ENCODE peak calls at places on chromosome 5, in nine cellular contexts. One of them, this sample, is unnamed.

GRCh38 chr5:58264276-58264675 is 195.6 kb downstream of the PLK2 start:
- DNase-seq in AG09309: no peak
- DNase-seq in HepG2: no peak
- DNase-seq in cardiac fibroblast: no peak
- DNase-seq in fibroblast of villous mesenchyme: no peak
- DNase-seq in PC-9: no peak
- DNase-seq in uterus: no peak
- DNase-seq in spleen: no peak
- DNase-seq in fibroblast of lung: no peak
- DNase-seq in this sample: no peak

GRCh38 chr5:170572453-170572852 is 68.6 kb downstream of the KCNIP1 start:
- DNase-seq in cardiac fibroblast: no peak
- DNase-seq in HepG2: no peak
- DNase-seq in uterus: no peak
- DNase-seq in spleen: no peak
- DNase-seq in PC-9: no peak
- DNase-seq in fibroblast of lung: no peak
- DNase-seq in AG09309: no peak
- DNase-seq in fibroblast of villous mesenchyme: no peak
- DNase-seq in this sample: no peak

GRCh38 chr5:80757290-80757689 is 102.5 kb upstream of the DHFR start:
- DNase-seq in fibroblast of villous mesenchyme: no peak
- DNase-seq in AG09309: no peak
- DNase-seq in PC-9: no peak
- DNase-seq in cardiac fibroblast: no peak
- DNase-seq in HepG2: no peak
- DNase-seq in uterus: no peak
- DNase-seq in fibroblast of lung: no peak
- DNase-seq in spleen: no peak
- DNase-seq in this sample: no peak

GRCh38 chr5:162672030-162672429 is 604.5 kb downstream of the GABRG2 start:
- DNase-seq in PC-9: no peak
- DNase-seq in cardiac fibroblast: no peak
- DNase-seq in uterus: no peak
- DNase-seq in fibroblast of villous mesenchyme: no peak
- DNase-seq in fibroblast of lung: no peak
- DNase-seq in HepG2: no peak
- DNase-seq in spleen: no peak
- DNase-seq in AG09309: no peak
- DNase-seq in this sample: no peak

GRCh38 chr5:15995206-15996052 is 184.2 kb downstream of the MARCHF11 start:
- DNase-seq in HepG2: peak
- DNase-seq in fibroblast of villous mesenchyme: peak
- DNase-seq in PC-9: no peak
- DNase-seq in uterus: no peak
- DNase-seq in AG09309: peak
- DNase-seq in cardiac fibroblast: peak
- DNase-seq in spleen: no peak
- DNase-seq in fibroblast of lung: peak
- DNase-seq in this sample: peak

GRCh38 chr5:127492854-127493738 is 24.3 kb upstream of the PRRC1 start:
- DNase-seq in fibroblast of villous mesenchyme: peak
- DNase-seq in cardiac fibroblast: peak
- DNase-seq in HepG2: peak
- DNase-seq in uterus: no peak
- DNase-seq in AG09309: no peak
- DNase-seq in fibroblast of lung: peak
- DNase-seq in spleen: no peak
- DNase-seq in PC-9: no peak
- DNase-seq in this sample: no peak

GRCh38 chr5:77847129-77847460 is 71.0 kb upstream of the TBCA start:
- DNase-seq in HepG2: no peak
- DNase-seq in fibroblast of villous mesenchyme: no peak
- DNase-seq in cardiac fibroblast: no peak
- DNase-seq in fibroblast of lung: no peak
- DNase-seq in spleen: no peak
- DNase-seq in AG09309: no peak
- DNase-seq in PC-9: no peak
- DNase-seq in uterus: no peak
- DNase-seq in this sample: no peak

GRCh38 chr5:168723037-168723436 is 143.9 kb upstream of the PANK3 start:
- DNase-seq in uterus: no peak
- DNase-seq in PC-9: no peak
- DNase-seq in fibroblast of lung: no peak
- DNase-seq in cardiac fibroblast: no peak
- DNase-seq in spleen: no peak
- DNase-seq in fibroblast of villous mesenchyme: no peak
- DNase-seq in AG09309: no peak
- DNase-seq in HepG2: no peak
- DNase-seq in this sample: no peak

GRCh38 chr5:55633574-55634203 is 78.4 kb downstream of the SLC38A9 start:
- DNase-seq in uterus: no peak
- DNase-seq in AG09309: no peak
- DNase-seq in cardiac fibroblast: peak
- DNase-seq in PC-9: peak
- DNase-seq in fibroblast of villous mesenchyme: no peak
- DNase-seq in spleen: no peak
- DNase-seq in fibroblast of lung: no peak
- DNase-seq in HepG2: no peak
- DNase-seq in this sample: no peak

GRCh38 chr5:135075621-135076585 is 41.9 kb upstream of the PITX1 start:
- DNase-seq in uterus: no peak
- DNase-seq in PC-9: no peak
- DNase-seq in fibroblast of lung: peak
- DNase-seq in spleen: peak
- DNase-seq in cardiac fibroblast: no peak
- DNase-seq in AG09309: no peak
- DNase-seq in fibroblast of villous mesenchyme: peak
- DNase-seq in HepG2: no peak
- DNase-seq in this sample: no peak

GRCh38 chr5:636951-637350 is 24.8 kb downstream of the CEP72 start:
- DNase-seq in PC-9: no peak
- DNase-seq in HepG2: no peak
- DNase-seq in fibroblast of lung: no peak
- DNase-seq in cardiac fibroblast: no peak
- DNase-seq in uterus: no peak
- DNase-seq in AG09309: no peak
- DNase-seq in spleen: peak
- DNase-seq in fibroblast of villous mesenchyme: no peak
- DNase-seq in this sample: no peak

GRCh38 chr5:98069876-98070512 is 703.5 kb upstream of the RGMB start:
- DNase-seq in cardiac fibroblast: peak
- DNase-seq in PC-9: no peak
- DNase-seq in HepG2: no peak
- DNase-seq in fibroblast of lung: peak
- DNase-seq in spleen: no peak
- DNase-seq in fibroblast of villous mesenchyme: no peak
- DNase-seq in uterus: no peak
- DNase-seq in AG09309: no peak
- DNase-seq in this sample: no peak

GRCh38 chr5:179967489-179967888 is 59.8 kb upstream of the TBC1D9B start:
- DNase-seq in AG09309: no peak
- DNase-seq in HepG2: peak
- DNase-seq in fibroblast of lung: no peak
- DNase-seq in PC-9: no peak
- DNase-seq in uterus: no peak
- DNase-seq in fibroblast of villous mesenchyme: no peak
- DNase-seq in cardiac fibroblast: no peak
- DNase-seq in spleen: no peak
- DNase-seq in this sample: no peak

GRCh38 chr5:91591076-91591475 is 208.0 kb upstream of the ARRDC3 start:
- DNase-seq in spleen: no peak
- DNase-seq in PC-9: no peak
- DNase-seq in HepG2: no peak
- DNase-seq in uterus: no peak
- DNase-seq in cardiac fibroblast: peak
- DNase-seq in fibroblast of lung: no peak
- DNase-seq in AG09309: no peak
- DNase-seq in fibroblast of villous mesenchyme: no peak
- DNase-seq in this sample: no peak

GRCh38 chr5:157793298-157793791 is 49.8 kb downstream of the LSM11 start:
- DNase-seq in spleen: no peak
- DNase-seq in AG09309: no peak
- DNase-seq in HepG2: no peak
- DNase-seq in fibroblast of villous mesenchyme: no peak
- DNase-seq in PC-9: no peak
- DNase-seq in cardiac fibroblast: no peak
- DNase-seq in uterus: no peak
- DNase-seq in fibroblast of lung: no peak
- DNase-seq in this sample: no peak

GRCh38 chr5:134547579-134547978 is 22.1 kb downstream of the JADE2 start:
- DNase-seq in cardiac fibroblast: peak
- DNase-seq in fibroblast of villous mesenchyme: peak
- DNase-seq in HepG2: no peak
- DNase-seq in PC-9: no peak
- DNase-seq in uterus: peak
- DNase-seq in AG09309: no peak
- DNase-seq in fibroblast of lung: peak
- DNase-seq in spleen: no peak
- DNase-seq in this sample: no peak

GRCh38 chr5:57626703-57627102 is 144.1 kb upstream of the ACTBL2 start:
- DNase-seq in AG09309: no peak
- DNase-seq in spleen: no peak
- DNase-seq in fibroblast of villous mesenchyme: peak
- DNase-seq in fibroblast of lung: peak
- DNase-seq in PC-9: no peak
- DNase-seq in cardiac fibroblast: peak
- DNase-seq in uterus: no peak
- DNase-seq in HepG2: no peak
- DNase-seq in this sample: no peak

GRCh38 chr5:139091439-139092156 is 106.6 kb downstream of the SIL1 start:
- DNase-seq in spleen: no peak
- DNase-seq in AG09309: no peak
- DNase-seq in fibroblast of villous mesenchyme: peak
- DNase-seq in uterus: no peak
- DNase-seq in cardiac fibroblast: peak
- DNase-seq in fibroblast of lung: peak
- DNase-seq in HepG2: no peak
- DNase-seq in PC-9: no peak
- DNase-seq in this sample: no peak

GRCh38 chr5:170357853-170358497 is 31.2 kb downstream of the KCNMB1 start:
- DNase-seq in fibroblast of lung: no peak
- DNase-seq in spleen: peak
- DNase-seq in HepG2: no peak
- DNase-seq in cardiac fibroblast: no peak
- DNase-seq in PC-9: no peak
- DNase-seq in AG09309: no peak
- DNase-seq in fibroblast of villous mesenchyme: no peak
- DNase-seq in uterus: peak
- DNase-seq in this sample: no peak

GRCh38 chr5:5066276-5067186 is 73.6 kb upstream of the ADAMTS16 start:
- DNase-seq in cardiac fibroblast: no peak
- DNase-seq in uterus: no peak
- DNase-seq in spleen: no peak
- DNase-seq in AG09309: no peak
- DNase-seq in fibroblast of villous mesenchyme: no peak
- DNase-seq in fibroblast of lung: no peak
- DNase-seq in PC-9: no peak
- DNase-seq in HepG2: no peak
- DNase-seq in this sample: no peak

GRCh38 chr5:132243366-132243977 is 14.0 kb upstream of the PDLIM4 start:
- DNase-seq in AG09309: no peak
- DNase-seq in cardiac fibroblast: no peak
- DNase-seq in PC-9: peak
- DNase-seq in HepG2: no peak
- DNase-seq in fibroblast of lung: no peak
- DNase-seq in fibroblast of villous mesenchyme: no peak
- DNase-seq in uterus: peak
- DNase-seq in spleen: peak
- DNase-seq in this sample: peak

GRCh38 chr5:86500947-86501346 is 116.8 kb upstream of the COX7C start:
- DNase-seq in cardiac fibroblast: no peak
- DNase-seq in uterus: no peak
- DNase-seq in spleen: no peak
- DNase-seq in HepG2: no peak
- DNase-seq in AG09309: no peak
- DNase-seq in PC-9: no peak
- DNase-seq in fibroblast of lung: no peak
- DNase-seq in fibroblast of villous mesenchyme: no peak
- DNase-seq in this sample: no peak
- TF ChIP-seq CTCF in cardiac fibroblast: no peak
- TF ChIP-seq CTCF in uterus: no peak
- TF ChIP-seq CTCF in spleen: no peak
- TF ChIP-seq CTCF in HepG2: no peak
- TF ChIP-seq CTCF in AG09309: no peak
- TF ChIP-seq CTCF in PC-9: peak
- TF ChIP-seq CTCF in fibroblast of lung: no peak
- TF ChIP-seq CTCF in fibroblast of villous mesenchyme: no peak
- TF ChIP-seq CTCF in this sample: no peak

GRCh38 chr5:40318378-40318777 is 361.3 kb upstream of the PTGER4 start:
- DNase-seq in AG09309: no peak
- DNase-seq in uterus: no peak
- DNase-seq in PC-9: no peak
- DNase-seq in fibroblast of lung: no peak
- DNase-seq in spleen: no peak
- DNase-seq in cardiac fibroblast: no peak
- DNase-seq in fibroblast of villous mesenchyme: no peak
- DNase-seq in HepG2: no peak
- DNase-seq in this sample: no peak
- TF ChIP-seq CTCF in AG09309: no peak
- TF ChIP-seq CTCF in uterus: no peak
- TF ChIP-seq CTCF in PC-9: no peak
- TF ChIP-seq CTCF in fibroblast of lung: no peak
- TF ChIP-seq CTCF in spleen: no peak
- TF ChIP-seq CTCF in cardiac fibroblast: no peak
- TF ChIP-seq CTCF in fibroblast of villous mesenchyme: no peak
- TF ChIP-seq CTCF in HepG2: no peak
- TF ChIP-seq CTCF in this sample: no peak

GRCh38 chr5:115150512-115150911 is 19.2 kb downstream of the TRIM36 start:
- DNase-seq in spleen: no peak
- DNase-seq in uterus: no peak
- DNase-seq in PC-9: no peak
- DNase-seq in fibroblast of lung: no peak
- DNase-seq in HepG2: no peak
- DNase-seq in AG09309: no peak
- DNase-seq in fibroblast of villous mesenchyme: no peak
- DNase-seq in cardiac fibroblast: no peak
- DNase-seq in this sample: no peak
- TF ChIP-seq CTCF in spleen: no peak
- TF ChIP-seq CTCF in uterus: no peak
- TF ChIP-seq CTCF in PC-9: no peak
- TF ChIP-seq CTCF in fibroblast of lung: no peak
- TF ChIP-seq CTCF in HepG2: no peak
- TF ChIP-seq CTCF in AG09309: no peak
- TF ChIP-seq CTCF in fibroblast of villous mesenchyme: no peak
- TF ChIP-seq CTCF in cardiac fibroblast: no peak
- TF ChIP-seq CTCF in this sample: no peak

DNA sequence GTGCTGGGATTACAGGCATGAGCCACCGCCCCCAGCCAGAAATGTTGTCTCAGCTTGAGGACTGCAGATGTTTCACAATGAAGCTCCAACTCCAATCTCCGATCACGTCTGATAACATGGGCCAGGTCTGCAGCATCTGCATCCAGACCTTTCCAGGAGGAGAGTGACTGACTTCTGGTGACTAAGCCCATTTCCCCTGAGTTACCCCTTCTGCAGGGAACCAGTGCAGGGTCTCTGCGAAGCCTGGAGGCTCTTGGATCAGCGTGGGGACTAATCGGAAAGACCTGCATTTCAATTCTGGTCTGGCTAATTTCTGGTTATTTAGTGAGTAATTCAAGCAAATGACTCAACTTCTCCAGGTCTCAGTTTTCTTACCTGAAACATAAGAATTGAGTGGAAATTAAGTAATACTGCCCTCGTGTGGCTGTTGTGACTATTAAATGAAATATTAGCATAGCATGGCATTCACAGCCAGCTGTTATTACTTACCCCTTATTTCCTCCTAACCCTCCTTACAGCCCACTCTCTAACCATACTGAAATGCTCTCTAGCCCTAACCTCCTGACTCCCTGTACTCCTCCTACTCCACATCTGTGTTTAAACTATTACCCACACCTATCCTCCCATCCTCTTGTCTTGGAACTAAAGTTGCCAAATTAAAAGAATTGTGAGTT is 2.2 kb upstream of the GNPDA1 start:
- DNase-seq in PC-9: peak
- DNase-seq in fibroblast of villous mesenchyme: peak
- DNase-seq in uterus: no peak
- DNase-seq in spleen: no peak
- DNase-seq in fibroblast of lung: peak
- DNase-seq in AG09309: peak
- DNase-seq in HepG2: peak
- DNase-seq in cardiac fibroblast: peak
- DNase-seq in this sample: no peak
- TF ChIP-seq CTCF in PC-9: peak
- TF ChIP-seq CTCF in fibroblast of villous mesenchyme: peak
- TF ChIP-seq CTCF in uterus: peak
- TF ChIP-seq CTCF in spleen: no peak
- TF ChIP-seq CTCF in fibroblast of lung: peak
- TF ChIP-seq CTCF in AG09309: peak
- TF ChIP-seq CTCF in HepG2: peak
- TF ChIP-seq CTCF in cardiac fibroblast: peak
- TF ChIP-seq CTCF in this sample: peak